ENCODE peak calls at places on chromosomes 12 and 14, in eight cellular contexts. T is PC-3; H is effector memory CD4-positive, alpha-beta T cell; O is breast epithelium; J is IMR-90; P is trophoblast cell; I is stomach; N is GM23338. D is an unnamed sample.

GRCh38 chr12:130163461-130164215 is 1.4 kb downstream of the FZD10 start:
- DNase-seq in T (no peak), H (no peak), O (no peak), J (no peak), P (no peak), I (peak; percentile 20), N (no peak), D (no peak)

GRCh38 chr12:13179159-13180074 is 17.1 kb upstream of the EMP1 start:
- DNase-seq in T (peak; percentile 74), H (peak; percentile 6), O (peak; percentile 32), J (peak; percentile 37), P (peak; percentile 29), I (peak; percentile 64), N (peak; percentile 69), D (no peak)

GRCh38 chr12:54398218-54398617 is 13.7 kb upstream of the ZNF385A start:
- DNase-seq in T (no peak), H (no peak), O (no peak), J (no peak), P (no peak), I (no peak), N (no peak), D (no peak)

GRCh38 chr14:22319526-22320352 is 269.3 kb downstream of the DAD1 start:
- DNase-seq in T (peak; percentile 89), H (no peak), O (peak; percentile 44), J (peak; percentile 61), P (peak; percentile 66), I (peak; percentile 69), N (peak; percentile 76), D (peak; percentile 5)

GRCh38 chr12:117395766-117396165 is 34.3 kb upstream of the NOS1 start:
- DNase-seq in T (no peak), H (no peak), O (no peak), J (no peak), P (no peak), I (no peak), N (no peak), D (no peak)

GRCh38 chr12:26496170-26496569 is 300.8 kb downstream of the SSPN start:
- DNase-seq in T (no peak), H (no peak), O (peak; percentile 17), J (no peak), P (peak; percentile 77), I (no peak), N (no peak), D (no peak)

GRCh38 chr14:72591401-72591800 is 302.5 kb downstream of the DPF3 start:
- DNase-seq in T (no peak), H (no peak), O (no peak), J (no peak), P (no peak), I (no peak), N (no peak), D (no peak)

GRCh38 chr14:92728781-92729364 is 19.6 kb downstream of the LGMN start:
- DNase-seq in T (peak; percentile 92), H (no peak), O (no peak), J (peak; percentile 31), P (peak; percentile 65), I (peak; percentile 61), N (no peak), D (no peak)

GRCh38 chr14:97891515-97891914 is 1094.3 kb downstream of the VRK1 start:
- DNase-seq in T (no peak), H (no peak), O (no peak), J (no peak), P (no peak), I (no peak), N (peak; percentile 14), D (no peak)

GRCh38 chr12:125856366-125856765 is 791.1 kb downstream of the AACS start:
- DNase-seq in T (no peak), H (no peak), O (no peak), J (no peak), P (no peak), I (no peak), N (no peak), D (no peak)

GRCh38 chr12:104799458-104799857 is 158.6 kb downstream of the SLC41A2 start:
- DNase-seq in T (no peak), H (no peak), O (no peak), J (no peak), P (no peak), I (no peak), N (no peak), D (no peak)

GRCh38 chr12:70756791-70757190 is 119.6 kb upstream of the PTPRB start:
- DNase-seq in T (peak; percentile 43), H (no peak), O (no peak), J (no peak), P (no peak), I (no peak), N (no peak), D (no peak)

GRCh38 chr12:78457951-78458350 is 406.6 kb upstream of the SYT1 start:
- DNase-seq in T (peak; percentile 41), H (no peak), O (no peak), J (peak; percentile 72), P (no peak), I (no peak), N (no peak), D (no peak)

GRCh38 chr12:64190140-64190539 is 32.0 kb downstream of the KICS2 start:
- DNase-seq in T (no peak), H (no peak), O (no peak), J (no peak), P (no peak), I (no peak), N (no peak), D (no peak)
- H3K27ac ChIP-seq in T (no peak overlapping the region), H (no peak overlapping the region), O (no peak overlapping the region), J (no peak overlapping the region), P (no peak overlapping the region), I (no peak overlapping the region), N (no peak overlapping the region), D (no peak overlapping the region)

GRCh38 chr12:93706387-93706786 is 29.2 kb downstream of the CRADD start:
- DNase-seq in T (no peak), H (no peak), O (no peak), J (no peak), P (no peak), I (no peak), N (no peak), D (no peak)
- H3K27ac ChIP-seq in T (no peak overlapping the region), H (no peak overlapping the region), O (no peak overlapping the region), J (no peak overlapping the region), P (no peak overlapping the region), I (no peak overlapping the region), N (no peak overlapping the region), D (no peak overlapping the region)

GRCh38 chr12:14403293-14403692 is 37.8 kb downstream of the ATF7IP start:
- DNase-seq in T (no peak), H (no peak), O (no peak), J (no peak), P (no peak), I (no peak), N (no peak), D (no peak)
- H3K27ac ChIP-seq in T (no peak overlapping the region), H (peak overlapping the region; percentile 59), O (no peak overlapping the region), J (no peak overlapping the region), P (no peak overlapping the region), I (no peak overlapping the region), N (no peak overlapping the region), D (no peak overlapping the region)

DNA sequence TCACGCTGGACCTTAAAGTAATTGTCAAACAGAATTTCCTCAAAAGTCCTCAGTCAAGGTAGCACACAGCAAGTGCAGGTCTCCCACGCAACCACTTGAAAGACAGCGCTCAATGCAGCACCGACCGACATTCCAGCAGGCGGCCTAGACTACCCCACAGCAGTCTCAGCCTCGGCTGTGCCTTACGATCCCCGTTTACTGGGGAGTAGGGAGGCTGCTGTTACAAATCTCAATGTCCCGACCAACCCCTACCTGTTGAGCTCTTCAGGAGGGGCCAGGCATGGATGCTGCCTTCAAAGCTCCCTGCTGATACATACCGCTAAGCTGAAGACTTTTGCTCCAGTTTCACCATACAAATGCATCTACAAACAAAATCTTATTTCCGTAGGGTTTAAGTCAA is 21.8 kb downstream of the VPS37B start:
- DNase-seq in T (no peak), H (no peak), O (no peak), J (no peak), P (no peak), I (peak; percentile 25), N (peak; percentile 64), D (no peak)
- H3K27ac ChIP-seq in T (no peak overlapping the region), H (no peak overlapping the region), O (peak overlapping the region; percentile 93), J (no peak overlapping the region), P (no peak overlapping the region), I (peak overlapping the region; percentile 73), N (no peak overlapping the region), D (no peak overlapping the region)

D was measured in substantia nigra.